ENCODE peak calls at places on chromosomes 16 and 17, in eight cellular contexts. One of them, this sample, is unnamed.

GRCh38 chr16:80056334-80056733 is 455.8 kb upstream of the MAF start:
- DNase-seq in heart left ventricle: no peak
- DNase-seq in A549: no peak
- DNase-seq in H1: no peak
- DNase-seq in adrenal gland: no peak
- DNase-seq in esophagus muscularis mucosa: no peak
- DNase-seq in tibial nerve: no peak
- DNase-seq in transverse colon: no peak
- DNase-seq in this sample: no peak

GRCh38 chr17:34472363-34472762 is 107.0 kb upstream of the TMEM132E start:
- DNase-seq in transverse colon: no peak
- DNase-seq in A549: no peak
- DNase-seq in esophagus muscularis mucosa: no peak
- DNase-seq in heart left ventricle: no peak
- DNase-seq in H1: no peak
- DNase-seq in adrenal gland: no peak
- DNase-seq in tibial nerve: no peak
- DNase-seq in this sample: no peak

GRCh38 chr17:46819906-46820351 is 1.4 kb upstream of the WNT3 start:
- DNase-seq in H1: no peak
- DNase-seq in esophagus muscularis mucosa: no peak
- DNase-seq in transverse colon: no peak
- DNase-seq in tibial nerve: no peak
- DNase-seq in adrenal gland: no peak
- DNase-seq in A549: no peak
- DNase-seq in heart left ventricle: no peak
- DNase-seq in this sample: no peak

GRCh38 chr17:57559226-57559625 is 185.9 kb downstream of the CCDC182 start:
- DNase-seq in adrenal gland: no peak
- DNase-seq in esophagus muscularis mucosa: no peak
- DNase-seq in tibial nerve: no peak
- DNase-seq in A549: no peak
- DNase-seq in heart left ventricle: no peak
- DNase-seq in H1: no peak
- DNase-seq in transverse colon: no peak
- DNase-seq in this sample: no peak

GRCh38 chr16:85216522-85217375 is 104.5 kb upstream of the CIBAR2 start:
- DNase-seq in transverse colon: no peak
- DNase-seq in heart left ventricle: no peak
- DNase-seq in adrenal gland: no peak
- DNase-seq in tibial nerve: no peak
- DNase-seq in H1: no peak
- DNase-seq in esophagus muscularis mucosa: no peak
- DNase-seq in A549: no peak
- DNase-seq in this sample: no peak

GRCh38 chr17:51016099-51016498 is 104.6 kb downstream of the SPAG9 start:
- DNase-seq in adrenal gland: no peak
- DNase-seq in esophagus muscularis mucosa: no peak
- DNase-seq in heart left ventricle: no peak
- DNase-seq in H1: no peak
- DNase-seq in tibial nerve: no peak
- DNase-seq in transverse colon: no peak
- DNase-seq in A549: peak
- DNase-seq in this sample: no peak

GRCh38 chr16:15754821-15755534 is 101.8 kb downstream of the MYH11 start:
- DNase-seq in H1: no peak
- DNase-seq in heart left ventricle: no peak
- DNase-seq in esophagus muscularis mucosa: no peak
- DNase-seq in transverse colon: no peak
- DNase-seq in A549: no peak
- DNase-seq in tibial nerve: no peak
- DNase-seq in adrenal gland: no peak
- DNase-seq in this sample: no peak

GRCh38 chr16:28110074-28110473 is 46.6 kb upstream of the GSG1L start:
- DNase-seq in adrenal gland: no peak
- DNase-seq in H1: no peak
- DNase-seq in heart left ventricle: no peak
- DNase-seq in transverse colon: no peak
- DNase-seq in tibial nerve: no peak
- DNase-seq in esophagus muscularis mucosa: no peak
- DNase-seq in A549: no peak
- DNase-seq in this sample: no peak

GRCh38 chr16:23835390-23836077 is at the start of gene PRKCB:
- DNase-seq in transverse colon: peak
- DNase-seq in adrenal gland: peak
- DNase-seq in A549: peak
- DNase-seq in esophagus muscularis mucosa: peak
- DNase-seq in heart left ventricle: peak
- DNase-seq in tibial nerve: peak
- DNase-seq in H1: peak
- DNase-seq in this sample: peak

GRCh38 chr17:73290399-73291259 is 21.2 kb downstream of the CDC42EP4 start:
- DNase-seq in A549: no peak
- DNase-seq in heart left ventricle: no peak
- DNase-seq in adrenal gland: no peak
- DNase-seq in H1: no peak
- DNase-seq in esophagus muscularis mucosa: no peak
- DNase-seq in tibial nerve: no peak
- DNase-seq in transverse colon: no peak
- DNase-seq in this sample: no peak

GRCh38 chr16:24102120-24102740 is 153.9 kb upstream of the CACNG3 start:
- DNase-seq in adrenal gland: no peak
- DNase-seq in esophagus muscularis mucosa: peak
- DNase-seq in heart left ventricle: no peak
- DNase-seq in A549: no peak
- DNase-seq in H1: no peak
- DNase-seq in tibial nerve: no peak
- DNase-seq in transverse colon: no peak
- DNase-seq in this sample: no peak

GRCh38 chr17:39923836-39924690 is 3.3 kb downstream of the ORMDL3 start:
- DNase-seq in heart left ventricle: peak
- DNase-seq in esophagus muscularis mucosa: no peak
- DNase-seq in tibial nerve: no peak
- DNase-seq in H1: no peak
- DNase-seq in A549: no peak
- DNase-seq in adrenal gland: no peak
- DNase-seq in transverse colon: no peak
- DNase-seq in this sample: no peak

GRCh38 chr17:76417499-76418143 is 33.2 kb downstream of the SPHK1 start:
- DNase-seq in transverse colon: no peak
- DNase-seq in heart left ventricle: no peak
- DNase-seq in esophagus muscularis mucosa: no peak
- DNase-seq in tibial nerve: no peak
- DNase-seq in H1: no peak
- DNase-seq in A549: no peak
- DNase-seq in adrenal gland: no peak
- DNase-seq in this sample: no peak

GRCh38 chr17:40615295-40615988 is 32.2 kb downstream of the SMARCE1 start:
- DNase-seq in H1: peak
- DNase-seq in A549: peak
- DNase-seq in adrenal gland: peak
- DNase-seq in heart left ventricle: no peak
- DNase-seq in esophagus muscularis mucosa: peak
- DNase-seq in tibial nerve: no peak
- DNase-seq in transverse colon: peak
- DNase-seq in this sample: peak

GRCh38 chr16:50467943-50468748 is 80.0 kb upstream of the NKD1 start:
- DNase-seq in transverse colon: peak
- DNase-seq in esophagus muscularis mucosa: no peak
- DNase-seq in heart left ventricle: no peak
- DNase-seq in A549: no peak
- DNase-seq in adrenal gland: peak
- DNase-seq in H1: no peak
- DNase-seq in tibial nerve: no peak
- DNase-seq in this sample: no peak

GRCh38 chr17:50767030-50767429 is 288 bp downstream of the ANKRD40CL start:
- DNase-seq in heart left ventricle: no peak
- DNase-seq in A549: no peak
- DNase-seq in H1: no peak
- DNase-seq in transverse colon: no peak
- DNase-seq in adrenal gland: peak
- DNase-seq in esophagus muscularis mucosa: peak
- DNase-seq in tibial nerve: no peak
- DNase-seq in this sample: no peak

GRCh38 chr17:30922235-30922993 is 669 bp downstream of the ADAP2 start:
- DNase-seq in transverse colon: peak
- DNase-seq in adrenal gland: no peak
- DNase-seq in A549: no peak
- DNase-seq in H1: no peak
- DNase-seq in esophagus muscularis mucosa: no peak
- DNase-seq in heart left ventricle: peak
- DNase-seq in tibial nerve: no peak
- DNase-seq in this sample: no peak

GRCh38 chr17:65554568-65555223 is 6.8 kb downstream of the AXIN2 start:
- DNase-seq in heart left ventricle: peak
- DNase-seq in A549: no peak
- DNase-seq in transverse colon: peak
- DNase-seq in H1: no peak
- DNase-seq in adrenal gland: no peak
- DNase-seq in tibial nerve: no peak
- DNase-seq in esophagus muscularis mucosa: no peak
- DNase-seq in this sample: peak

GRCh38 chr16:49439050-49439449 is 65.4 kb downstream of the C16orf78 start:
- DNase-seq in esophagus muscularis mucosa: no peak
- DNase-seq in adrenal gland: no peak
- DNase-seq in transverse colon: no peak
- DNase-seq in tibial nerve: no peak
- DNase-seq in A549: no peak
- DNase-seq in H1: no peak
- DNase-seq in heart left ventricle: no peak
- DNase-seq in this sample: no peak

GRCh38 chr17:39014044-39014794 is 47.0 kb upstream of the FBXO47 start:
- DNase-seq in tibial nerve: no peak
- DNase-seq in adrenal gland: peak
- DNase-seq in H1: no peak
- DNase-seq in A549: peak
- DNase-seq in esophagus muscularis mucosa: no peak
- DNase-seq in heart left ventricle: no peak
- DNase-seq in transverse colon: no peak
- DNase-seq in this sample: no peak

GRCh38 chr17:27264068-27264812 is 29.7 kb upstream of the WSB1 start:
- DNase-seq in tibial nerve: no peak
- DNase-seq in transverse colon: no peak
- DNase-seq in esophagus muscularis mucosa: no peak
- DNase-seq in adrenal gland: no peak
- DNase-seq in H1: no peak
- DNase-seq in A549: no peak
- DNase-seq in heart left ventricle: no peak
- DNase-seq in this sample: no peak

GRCh38 chr16:89633064-89633631 is 19.7 kb downstream of the DPEP1 start:
- DNase-seq in transverse colon: peak
- DNase-seq in H1: no peak
- DNase-seq in adrenal gland: no peak
- DNase-seq in tibial nerve: no peak
- DNase-seq in heart left ventricle: no peak
- DNase-seq in esophagus muscularis mucosa: no peak
- DNase-seq in A549: peak
- DNase-seq in this sample: no peak

GRCh38 chr17:7577327-7578199 is 1.9 kb upstream of the CD68 start:
- DNase-seq in adrenal gland: no peak
- DNase-seq in esophagus muscularis mucosa: no peak
- DNase-seq in transverse colon: no peak
- DNase-seq in heart left ventricle: no peak
- DNase-seq in H1: no peak
- DNase-seq in A549: no peak
- DNase-seq in tibial nerve: no peak
- DNase-seq in this sample: no peak

GRCh38 chr16:50313596-50314483 is 47.5 kb downstream of the ADCY7 start:
- DNase-seq in tibial nerve: no peak
- DNase-seq in H1: no peak
- DNase-seq in esophagus muscularis mucosa: peak
- DNase-seq in adrenal gland: peak
- DNase-seq in A549: no peak
- DNase-seq in heart left ventricle: peak
- DNase-seq in transverse colon: no peak
- DNase-seq in this sample: no peak

DNA sequence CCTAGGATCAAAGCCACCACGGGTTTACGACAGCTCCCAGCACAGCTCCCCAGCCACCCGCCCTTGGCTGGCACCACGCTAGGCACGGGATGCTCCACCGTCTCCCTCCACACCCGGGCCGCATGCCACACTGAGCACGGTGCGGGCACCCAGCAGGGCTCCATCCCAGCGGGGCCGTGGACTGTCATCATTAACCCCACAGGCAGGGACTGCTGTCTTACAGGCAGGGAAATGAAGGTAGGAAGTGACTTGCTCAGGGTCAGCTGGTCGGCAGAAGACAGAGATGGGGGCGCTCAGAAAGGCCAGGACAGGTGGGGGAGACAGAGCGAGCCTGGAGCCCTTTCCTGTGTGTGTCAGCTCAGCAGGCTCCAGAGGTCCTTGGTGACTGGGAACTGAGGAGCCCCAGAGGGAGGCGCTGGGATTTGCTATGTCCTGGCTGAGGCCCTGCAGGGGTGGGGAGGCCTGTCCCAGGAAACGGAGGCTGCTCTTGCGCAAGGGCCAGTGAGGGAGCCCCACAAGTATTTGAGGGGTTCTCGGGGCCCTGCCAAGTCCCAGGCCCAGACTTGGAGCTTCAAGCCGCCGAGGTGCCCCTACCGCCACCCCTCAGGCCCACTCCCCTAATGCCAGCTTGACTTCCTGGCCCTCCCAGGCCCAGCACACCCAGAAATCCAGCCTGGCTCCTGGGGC is 3.2 kb downstream of the UBALD1 start:
- DNase-seq in adrenal gland: no peak
- DNase-seq in heart left ventricle: no peak
- DNase-seq in H1: no peak
- DNase-seq in A549: no peak
- DNase-seq in tibial nerve: no peak
- DNase-seq in esophagus muscularis mucosa: no peak
- DNase-seq in transverse colon: peak
- DNase-seq in this sample: no peak
- TF ChIP-seq POLR2A in adrenal gland: no peak
- TF ChIP-seq POLR2A in heart left ventricle: no peak
- TF ChIP-seq POLR2A in H1: no peak
- TF ChIP-seq POLR2A in A549: no peak
- TF ChIP-seq POLR2A in tibial nerve: no peak
- TF ChIP-seq POLR2A in esophagus muscularis mucosa: no peak
- TF ChIP-seq POLR2A in transverse colon: no peak
- TF ChIP-seq POLR2A in this sample: no peak

GRCh38 chr17:80365983-80366382 is 49.0 kb upstream of the ENDOV start:
- DNase-seq in A549: no peak
- DNase-seq in adrenal gland: no peak
- DNase-seq in tibial nerve: no peak
- DNase-seq in transverse colon: no peak
- DNase-seq in H1: no peak
- DNase-seq in esophagus muscularis mucosa: no peak
- DNase-seq in heart left ventricle: no peak
- DNase-seq in this sample: no peak
- H3K27ac ChIP-seq in A549: no peak
- H3K27ac ChIP-seq in adrenal gland: no peak
- H3K27ac ChIP-seq in tibial nerve: no peak
- H3K27ac ChIP-seq in transverse colon: no peak
- H3K27ac ChIP-seq in H1: no peak
- H3K27ac ChIP-seq in esophagus muscularis mucosa: no peak
- H3K27ac ChIP-seq in heart left ventricle: no peak
- H3K27ac ChIP-seq in this sample: no peak

GRCh38 chr17:68034452-68034776 is 1.1 kb upstream of the KPNA2 start:
- DNase-seq in heart left ventricle: no peak
- DNase-seq in H1: no peak
- DNase-seq in tibial nerve: no peak
- DNase-seq in esophagus muscularis mucosa: no peak
- DNase-seq in adrenal gland: no peak
- DNase-seq in transverse colon: no peak
- DNase-seq in A549: no peak
- DNase-seq in this sample: no peak
- TF ChIP-seq POLR2A in heart left ventricle: no peak
- TF ChIP-seq POLR2A in H1: no peak
- TF ChIP-seq POLR2A in tibial nerve: no peak
- TF ChIP-seq POLR2A in esophagus muscularis mucosa: no peak
- TF ChIP-seq POLR2A in adrenal gland: no peak
- TF ChIP-seq POLR2A in transverse colon: no peak
- TF ChIP-seq POLR2A in A549: no peak
- TF ChIP-seq POLR2A in this sample: no peak

GRCh38 chr17:4849011-4849536 is 15.9 kb downstream of the MINK1 start:
- DNase-seq in tibial nerve: no peak
- DNase-seq in A549: peak
- DNase-seq in transverse colon: no peak
- DNase-seq in H1: peak
- DNase-seq in esophagus muscularis mucosa: no peak
- DNase-seq in heart left ventricle: no peak
- DNase-seq in adrenal gland: no peak
- DNase-seq in this sample: peak
- H3K27ac ChIP-seq in tibial nerve: no peak
- H3K27ac ChIP-seq in A549: peak
- H3K27ac ChIP-seq in transverse colon: peak
- H3K27ac ChIP-seq in H1: peak
- H3K27ac ChIP-seq in esophagus muscularis mucosa: no peak
- H3K27ac ChIP-seq in heart left ventricle: no peak
- H3K27ac ChIP-seq in adrenal gland: peak
- H3K27ac ChIP-seq in this sample: peak

This sample was measured in prostate gland.